ENCODE peak calls at places on chromosomes 3 and 15, in seven cellular contexts. T is thoracic aorta, N is HFF-Myc, G is endodermal cell, M is sigmoid colon, D is cardiac muscle cell, S is HL-60. J is an unnamed sample.

GRCh38 chr3:156681003-156681402 is 6.6 kb downstream of the TIPARP start:
- DNase-seq in M (peak), D (no peak), N (peak), T (no peak), S (peak), G (peak), J (peak)

GRCh38 chr3:45665101-45665572 is 24.1 kb upstream of the SACM1L start:
- DNase-seq in M (no peak), D (peak), N (no peak), T (no peak), G (peak), S (peak), J (peak)

GRCh38 chr15:101244039-101244781 is 7.6 kb downstream of the CHSY1 start:
- DNase-seq in T (no peak), D (no peak), G (peak), N (no peak), M (no peak), S (no peak), J (no peak)

GRCh38 chr3:46361408-46362283 is 7.7 kb downstream of the CCR2 start:
- DNase-seq in N (no peak), M (peak), G (no peak), S (peak), D (no peak), T (no peak), J (peak)

GRCh38 chr3:160756907-160757623 is 1.0 kb downstream of the PPM1L start:
- DNase-seq in D (peak), T (no peak), S (no peak), N (no peak), G (peak), M (peak), J (no peak)

GRCh38 chr3:157542711-157543485 is 39.7 kb upstream of the VEPH1 start:
- DNase-seq in G (peak), M (peak), S (no peak), N (no peak), D (peak), T (no peak), J (peak)

GRCh38 chr15:100903191-100903590 is 16.0 kb upstream of the LRRK1 start:
- DNase-seq in S (no peak), G (peak), T (no peak), N (no peak), D (no peak), M (no peak), J (no peak)

GRCh38 chr3:197017003-197017402 is 12.6 kb downstream of the MELTF start:
- DNase-seq in G (no peak), D (no peak), S (no peak), M (no peak), T (no peak), N (no peak), J (no peak)

GRCh38 chr15:39181901-39182300 is 399.0 kb upstream of the THBS1 start:
- DNase-seq in D (no peak), G (no peak), M (no peak), T (no peak), N (no peak), S (no peak), J (no peak)

DNA sequence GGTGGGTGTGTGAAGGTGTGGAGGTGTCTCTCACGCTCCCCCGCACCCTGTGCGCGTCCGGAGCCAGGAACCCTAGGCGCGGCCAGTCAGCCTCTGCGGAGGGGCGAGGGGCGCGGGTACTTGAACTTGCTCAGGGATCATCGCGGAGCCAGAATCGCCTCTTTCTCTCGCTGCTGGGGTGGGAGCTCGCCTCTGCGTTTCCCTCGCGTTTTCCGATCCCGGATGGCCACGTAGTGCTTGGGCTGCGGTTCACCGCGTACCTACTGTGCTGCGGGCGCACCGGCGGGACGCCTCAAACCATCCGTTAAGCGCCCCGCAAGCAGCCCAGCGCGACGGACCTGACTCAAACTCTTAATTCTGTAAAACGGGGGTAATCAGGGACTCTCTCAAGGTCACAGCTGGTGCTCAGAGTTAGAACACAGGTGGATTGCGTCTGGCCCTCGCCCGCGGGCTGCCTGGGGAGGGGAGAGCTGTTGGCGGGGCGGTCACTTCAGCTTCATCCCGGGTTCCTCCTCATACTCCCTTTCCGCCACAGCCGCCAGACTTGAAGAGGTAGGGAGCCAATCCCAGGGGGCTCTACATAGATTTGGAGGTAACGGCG is 686 bp downstream of the MYRIP start:
- DNase-seq in N (no peak), D (peak), S (no peak), M (no peak), G (peak), T (no peak), J (no peak)
- H3K4me3 ChIP-seq in N (peak), D (peak), S (peak), M (peak), G (peak), T (peak), J (peak)

DNA sequence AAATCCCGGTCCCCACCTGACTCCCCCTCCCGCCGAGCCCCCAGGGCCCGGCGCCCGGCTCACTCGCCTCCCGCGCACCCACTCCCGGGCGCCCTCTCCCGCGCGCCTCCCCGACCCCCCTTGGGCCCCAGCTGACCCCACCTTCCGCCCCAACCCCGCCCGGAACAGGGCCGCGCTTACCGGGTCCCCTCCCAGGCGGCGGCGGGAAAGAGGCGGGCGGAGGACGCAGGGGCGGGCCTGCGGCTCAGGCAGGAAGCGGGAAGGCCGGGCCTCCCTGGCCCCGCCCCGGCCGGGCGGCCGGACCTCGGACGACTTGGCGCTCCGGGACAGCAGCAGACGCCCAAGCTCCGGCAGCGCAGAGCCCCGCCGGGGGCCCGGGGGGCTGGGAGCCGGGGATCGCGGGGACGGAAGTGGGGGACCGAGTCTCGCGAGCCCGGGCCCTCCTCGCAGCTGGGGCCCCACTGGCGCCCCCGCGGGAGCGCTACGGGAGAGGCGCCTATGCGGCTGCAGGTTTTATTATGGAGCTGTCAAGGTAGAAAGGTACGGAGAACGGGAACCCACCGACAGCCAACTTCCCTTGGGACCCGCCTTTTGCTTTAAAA is at the start of gene SLC41A3:
- DNase-seq in G (peak), D (peak), N (peak), M (peak), S (peak), T (peak), J (peak)
- TF ChIP-seq CTCF in G (peak), D (peak), N (peak), M (peak), S (peak), T (peak), J (peak)

GRCh38 chr3:9225268-9225667 is 24.2 kb downstream of the SRGAP3 start:
- DNase-seq in T (no peak), D (no peak), S (no peak), N (no peak), G (peak), M (no peak), J (no peak)
- H3K4me3 ChIP-seq in T (no peak), D (no peak), S (no peak), N (no peak), G (no peak), M (no peak), J (no peak)

GRCh38 chr3:69929019-69929418 is 70.5 kb upstream of the SAMMSON start:
- DNase-seq in D (no peak), G (no peak), T (no peak), M (no peak), N (no peak), S (no peak), J (no peak)

GRCh38 chr3:69927571-69927970 is 72.0 kb upstream of the SAMMSON start:
- DNase-seq in M (no peak), N (no peak), D (no peak), S (no peak), T (no peak), G (no peak), J (no peak)

GRCh38 chr3:69922521-69923000 is 77.0 kb upstream of the SAMMSON start:
- DNase-seq in S (no peak), N (no peak), G (no peak), T (no peak), D (no peak), M (no peak), J (no peak)

GRCh38 chr3:69925506-69925905 is 74.0 kb upstream of the SAMMSON start:
- DNase-seq in S (no peak), G (no peak), N (no peak), D (no peak), M (no peak), T (no peak), J (peak)

DNA sequence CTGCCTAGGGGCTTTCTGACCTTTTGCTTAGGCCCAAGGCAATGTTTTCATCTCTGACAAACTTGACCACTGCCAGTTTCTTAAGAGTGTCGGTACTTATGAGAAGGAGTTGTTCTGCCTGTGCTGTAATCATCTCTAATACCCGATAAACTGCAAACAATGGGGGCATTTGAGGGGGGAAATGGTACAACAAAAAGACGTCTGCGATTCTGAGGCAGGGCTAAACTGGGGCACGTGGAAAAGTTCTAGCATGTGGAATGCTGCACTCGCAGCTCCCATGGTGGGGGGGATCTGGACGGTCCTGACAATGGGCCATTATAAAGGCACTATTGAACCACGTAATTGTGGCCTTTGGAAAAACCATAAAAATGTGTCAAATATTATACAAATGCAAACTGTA is 73.1 kb upstream of the SAMMSON start:
- DNase-seq in D (no peak), M (no peak), G (no peak), N (no peak), S (no peak), T (no peak), J (no peak)
- TF ChIP-seq CTCF in D (no peak), M (no peak), G (no peak), N (no peak), S (no peak), T (no peak), J (no peak)

DNA sequence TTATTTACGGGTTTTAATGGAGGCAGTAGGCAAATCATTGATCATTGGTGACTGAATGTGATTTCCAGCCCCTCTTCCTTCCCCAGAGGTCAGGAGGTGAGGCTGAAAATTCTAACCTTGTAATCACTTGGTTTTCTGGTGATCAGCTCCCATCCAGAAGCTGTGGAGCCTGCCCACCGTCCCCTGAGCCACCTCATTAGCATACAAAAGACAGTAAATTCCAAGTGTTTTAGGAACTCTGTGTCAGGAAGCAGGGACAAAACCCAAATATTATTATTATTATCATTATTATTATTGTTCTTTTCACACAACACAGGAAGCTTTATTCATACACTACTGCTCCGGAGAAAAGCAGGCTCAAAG is 18.2 kb downstream of the FOXB1 start:
- DNase-seq in D (no peak), S (no peak), T (no peak), G (peak), N (no peak), M (no peak), J (no peak)
- H3K4me3 ChIP-seq in D (no peak), S (no peak), T (no peak), G (no peak), N (no peak), M (no peak), J (no peak)

J was measured in cardiac fibroblast.